ENCODE peak calls at places on chromosomes 3 and 15, in seven cellular contexts. U is choroid plexus epithelial cell, M is IMR-90, X is foreskin keratinocyte, F is HFF-Myc, Q is retinal pigment epithelial cell, Y is endothelial cell. K is an unnamed sample.

GRCh38 chr15:31887246-31887645 is 143.1 kb upstream of the CHRNA7 start:
- DNase-seq in M (no peak), Q (no peak), U (no peak), F (no peak), X (no peak), Y (peak), K (no peak)

GRCh38 chr3:106589306-106589942 is 720.6 kb upstream of the CBLB start:
- DNase-seq in M (peak), F (no peak), Q (no peak), Y (no peak), U (peak), X (peak), K (no peak)

GRCh38 chr3:31213869-31214486 is 318.7 kb upstream of the STT3B start:
- DNase-seq in F (no peak), Q (no peak), Y (no peak), U (no peak), X (no peak), M (no peak), K (no peak)

GRCh38 chr3:57094011-57094535 is 33.6 kb downstream of the SPATA12 start:
- DNase-seq in U (no peak), M (no peak), F (no peak), X (no peak), Y (no peak), Q (no peak), K (no peak)

GRCh38 chr3:64440498-64440897 is 215.2 kb upstream of the PRICKLE2 start:
- DNase-seq in U (peak), Y (no peak), Q (peak), X (peak), M (peak), F (peak), K (no peak)

GRCh38 chr3:73120710-73121109 is 59.3 kb downstream of the EBLN2 start:
- DNase-seq in M (no peak), U (no peak), X (no peak), Y (no peak), F (no peak), Q (no peak), K (no peak)

GRCh38 chr3:77799280-77799679 is 759.4 kb downstream of the ROBO2 start:
- DNase-seq in F (no peak), X (no peak), U (no peak), Y (no peak), M (no peak), Q (no peak), K (no peak)

GRCh38 chr3:62252614-62253147 is 120.7 kb downstream of the FEZF2 start:
- DNase-seq in Y (no peak), F (peak), X (peak), U (no peak), Q (no peak), M (peak), K (no peak)

GRCh38 chr3:116444099-116444700 is 1.1 kb downstream of the LSAMP start:
- DNase-seq in Q (no peak), U (no peak), X (no peak), M (peak), Y (no peak), F (no peak), K (no peak)

GRCh38 chr15:79004336-79004735 is 59.5 kb upstream of the CTSH start:
- DNase-seq in M (peak), Y (no peak), Q (peak), U (peak), F (peak), X (peak), K (no peak)

GRCh38 chr15:60423540-60423939 is 25.8 kb upstream of the ANXA2 start:
- DNase-seq in X (peak), M (peak), Y (peak), Q (peak), F (peak), U (peak), K (no peak)

GRCh38 chr3:50119786-50120185 is 31.1 kb downstream of the RBM5 start:
- DNase-seq in F (no peak), U (no peak), Y (no peak), M (no peak), X (no peak), Q (no peak), K (no peak)

GRCh38 chr15:94327356-94327936 is 96.1 kb downstream of the MCTP2 start:
- DNase-seq in U (peak), Q (no peak), Y (peak), X (peak), M (peak), F (peak), K (no peak)

GRCh38 chr3:30695302-30696061 is 89.1 kb downstream of the TGFBR2 start:
- DNase-seq in M (no peak), Q (no peak), U (no peak), X (no peak), F (no peak), Y (no peak), K (no peak)

GRCh38 chr3:152309031-152309430 is 40.3 kb downstream of the MBNL1 start:
- DNase-seq in Q (no peak), M (no peak), X (no peak), U (no peak), Y (no peak), F (no peak), K (no peak)

GRCh38 chr15:46091860-46092450 is 457.1 kb downstream of the SQOR start:
- DNase-seq in X (peak), F (peak), U (peak), M (peak), Q (no peak), Y (no peak), K (no peak)

GRCh38 chr3:142595581-142595950 is 627 bp upstream of the PLS1 start:
- DNase-seq in U (peak), F (peak), Y (no peak), Q (peak), M (peak), X (peak), K (no peak)

DNA sequence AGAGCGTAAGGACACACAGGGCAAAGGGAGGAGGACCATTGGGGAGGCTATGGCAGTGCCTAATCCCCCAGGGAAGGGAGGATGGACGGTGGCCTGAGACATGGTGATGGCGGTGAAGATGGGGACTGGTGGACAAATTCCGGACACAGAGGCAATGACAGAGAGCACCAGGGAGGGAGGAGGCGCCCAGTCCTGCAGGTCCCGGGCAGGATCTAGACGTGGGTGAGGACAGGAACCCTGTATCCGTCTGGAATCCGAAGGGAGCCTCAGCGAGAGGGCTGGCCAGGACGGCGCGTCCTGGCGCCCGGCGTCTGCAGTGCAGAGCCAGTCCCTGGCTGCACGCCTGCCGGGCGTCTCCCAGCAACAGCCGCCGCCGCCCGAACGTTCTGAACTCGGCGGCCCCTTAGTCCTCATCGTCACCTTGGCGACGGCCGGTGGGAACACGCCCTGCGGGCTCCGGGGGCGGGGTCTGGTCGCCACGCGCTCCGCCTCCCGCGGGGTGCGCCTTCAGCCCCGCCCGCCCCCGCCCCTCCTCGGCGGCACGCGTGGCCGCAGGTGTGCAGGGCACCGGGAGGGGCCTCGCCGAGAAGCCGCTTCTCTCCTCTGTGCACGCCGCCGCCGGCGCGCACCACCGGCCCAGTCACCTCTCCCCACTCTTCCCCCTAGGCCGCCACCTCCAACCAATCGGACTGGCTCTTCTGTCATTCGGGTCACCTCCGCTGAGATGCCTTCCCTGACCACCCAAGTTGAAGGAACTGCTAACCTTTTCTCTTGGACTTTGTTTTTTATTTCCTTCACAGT is 11.6 kb downstream of the XIRP1 start:
- DNase-seq in Y (peak), M (peak), F (no peak), X (peak), U (peak), Q (no peak), K (peak)
- TF ChIP-seq CTCF in Y (no peak), M (peak), F (no peak), X (peak), U (peak), Q (peak), K (peak)

DNA sequence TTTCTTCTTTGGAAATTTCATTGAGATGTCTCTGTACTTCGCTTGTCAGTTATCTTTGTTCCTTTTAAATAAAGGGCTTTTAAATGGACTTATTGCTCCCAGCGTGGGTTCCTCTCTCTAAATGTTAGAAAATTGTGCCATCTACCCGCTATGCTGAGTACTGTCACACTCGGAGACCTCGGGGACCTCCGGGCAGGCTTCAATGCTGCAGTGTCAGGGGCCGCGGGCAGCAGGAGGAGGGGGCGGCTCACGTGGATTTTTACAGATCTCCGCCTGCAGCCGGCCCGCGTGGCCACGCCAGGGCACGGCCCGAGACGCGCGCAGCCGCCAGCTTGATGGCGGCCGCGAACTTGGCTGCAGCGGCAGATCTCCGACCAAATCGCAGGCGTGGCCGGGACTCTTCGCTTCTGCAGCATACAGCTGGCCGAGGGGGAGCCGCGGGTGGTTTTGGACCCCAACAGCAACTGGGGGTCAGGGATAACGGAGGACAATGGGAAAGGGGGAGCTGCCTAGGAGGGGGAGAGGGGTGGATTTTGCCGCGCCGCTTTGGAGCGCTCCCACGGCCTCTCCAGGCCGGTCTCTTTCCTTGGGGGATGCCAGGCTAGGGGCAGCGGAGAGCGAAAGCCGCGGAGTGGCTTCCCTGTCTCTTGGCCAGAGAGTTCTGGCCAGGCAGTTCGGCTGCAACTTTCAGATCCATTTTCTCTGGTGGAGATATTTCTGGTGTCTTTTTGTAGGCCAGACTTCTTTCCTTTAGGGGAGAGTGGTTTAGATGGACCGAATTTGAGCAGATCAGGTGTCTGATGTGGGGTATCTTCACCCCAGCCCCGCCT is 15.3 kb downstream of the NR2F2 start:
- DNase-seq in F (no peak), U (peak), M (peak), Y (peak), Q (no peak), X (peak), K (no peak)
- TF ChIP-seq CTCF in F (no peak), U (peak), M (peak), Y (no peak), Q (peak), X (peak), K (peak)

GRCh38 chr15:48360841-48361240 is 29.6 kb downstream of the DUT start:
- DNase-seq in F (no peak), Y (no peak), Q (peak), U (peak), M (peak), X (peak), K (no peak)

GRCh38 chr15:48366574-48367312 is 35.5 kb downstream of the DUT start:
- DNase-seq in Y (no peak), X (no peak), U (peak), F (no peak), M (no peak), Q (no peak), K (no peak)

GRCh38 chr15:48365575-48365974 is 34.3 kb downstream of the DUT start:
- DNase-seq in Q (no peak), M (no peak), X (no peak), F (no peak), U (no peak), Y (no peak), K (no peak)

GRCh38 chr15:48361690-48362089 is 30.5 kb downstream of the DUT start:
- DNase-seq in Y (no peak), F (no peak), Q (no peak), U (no peak), X (no peak), M (peak), K (no peak)

GRCh38 chr15:48363474-48363873 is 32.2 kb downstream of the DUT start:
- DNase-seq in U (peak), X (no peak), F (no peak), M (no peak), Q (no peak), Y (no peak), K (no peak)
- TF ChIP-seq CTCF in U (no peak), X (no peak), F (no peak), M (no peak), Q (no peak), Y (no peak), K (no peak)

GRCh38 chr15:93178371-93178770 is 89.4 kb upstream of the RGMA start:
- DNase-seq in U (no peak), M (no peak), F (no peak), X (no peak), Q (no peak), Y (no peak), K (no peak)
- TF ChIP-seq CTCF in U (no peak), M (no peak), F (no peak), X (no peak), Q (no peak), Y (peak), K (peak)

GRCh38 chr3:195913382-195913781 is 5.0 kb upstream of the TNK2 start:
- DNase-seq in M (peak), Y (no peak), X (peak), Q (no peak), F (no peak), U (no peak), K (no peak)

GRCh38 chr3:195909645-195910498 is 1.5 kb upstream of the TNK2 start:
- DNase-seq in U (peak), Y (peak), X (peak), Q (no peak), F (no peak), M (peak), K (no peak)

GRCh38 chr3:195911041-195911945 is 2.9 kb upstream of the TNK2 start:
- DNase-seq in Y (no peak), Q (no peak), U (no peak), X (peak), M (no peak), F (no peak), K (no peak)

GRCh38 chr3:195910499-195910845 is 2.1 kb upstream of the TNK2 start:
- DNase-seq in M (no peak), Q (no peak), U (no peak), Y (no peak), X (no peak), F (no peak), K (no peak)

DNA sequence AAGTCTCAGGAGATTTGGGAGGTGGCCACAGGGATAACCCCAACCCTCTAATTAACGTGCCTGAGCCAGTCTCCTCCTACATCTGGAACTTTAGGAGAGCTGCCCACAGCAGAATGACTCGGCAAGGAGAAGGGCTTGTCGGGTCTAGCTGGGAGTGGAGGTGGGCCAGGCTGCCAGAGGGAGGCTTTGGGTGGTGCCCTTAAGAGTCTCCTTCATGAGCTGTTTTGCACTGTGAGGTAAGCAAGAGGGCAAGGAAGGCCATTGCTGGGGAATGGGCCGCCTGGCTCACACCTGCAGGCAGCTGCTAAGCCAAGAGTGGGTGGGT is 3.6 kb upstream of the TNK2 start:
- DNase-seq in U (no peak), Y (no peak), X (peak), Q (no peak), F (no peak), M (no peak), K (no peak)
- TF ChIP-seq CTCF in U (no peak), Y (no peak), X (no peak), Q (no peak), F (no peak), M (no peak), K (no peak)